ENCODE peak calls at places on chromosomes 16 and 17, in four cellular contexts. One of them, this sample, is unnamed. For H3K36me3, the result is how much of the 10 kb centered on the place peaks cover.

GRCh38 chr17:77332034-77332971 is 191.5 kb downstream of the SEC14L1 start:
- DNase-seq in GM06990: no peak
- DNase-seq in IMR-90: no peak
- DNase-seq in BE2C: no peak
- DNase-seq in this sample: no peak

GRCh38 chr17:81646869-81647600 is 9.3 kb downstream of the PDE6G start:
- DNase-seq in GM06990: no peak
- DNase-seq in IMR-90: no peak
- DNase-seq in BE2C: no peak
- DNase-seq in this sample: no peak

GRCh38 chr17:61366715-61367413 is 32.8 kb upstream of the TBX2 start:
- DNase-seq in GM06990: no peak
- DNase-seq in IMR-90: no peak
- DNase-seq in BE2C: peak
- DNase-seq in this sample: no peak

GRCh38 chr17:39916918-39917317 is 1.5 kb downstream of the GSDMB start:
- DNase-seq in GM06990: no peak
- DNase-seq in IMR-90: peak
- DNase-seq in BE2C: no peak
- DNase-seq in this sample: no peak

GRCh38 chr17:52537368-52537767 is 378.9 kb upstream of the CA10 start:
- DNase-seq in GM06990: no peak
- DNase-seq in IMR-90: no peak
- DNase-seq in BE2C: no peak
- DNase-seq in this sample: no peak

GRCh38 chr16:86202267-86202666 is 303.3 kb downstream of the IRF8 start:
- DNase-seq in GM06990: no peak
- DNase-seq in IMR-90: no peak
- DNase-seq in BE2C: no peak
- DNase-seq in this sample: no peak

GRCh38 chr16:28192811-28193529 is 18.8 kb downstream of the XPO6 start:
- DNase-seq in GM06990: peak
- DNase-seq in IMR-90: no peak
- DNase-seq in BE2C: no peak
- DNase-seq in this sample: no peak

GRCh38 chr16:16048904-16049582 is 99.6 kb downstream of the ABCC1 start:
- DNase-seq in GM06990: no peak
- DNase-seq in IMR-90: no peak
- DNase-seq in BE2C: peak
- DNase-seq in this sample: no peak

GRCh38 chr17:17978481-17979424 is 6.1 kb downstream of the DRC3 start:
- DNase-seq in GM06990: no peak
- DNase-seq in IMR-90: no peak
- DNase-seq in BE2C: no peak
- DNase-seq in this sample: no peak

GRCh38 chr16:71777329-71777728 is 31.3 kb downstream of the AP1G1 start:
- DNase-seq in GM06990: no peak
- DNase-seq in IMR-90: no peak
- DNase-seq in BE2C: no peak
- DNase-seq in this sample: no peak

GRCh38 chr17:45700171-45701090 is 83.7 kb upstream of the CRHR1 start:
- DNase-seq in GM06990: no peak
- DNase-seq in IMR-90: no peak
- DNase-seq in BE2C: no peak
- DNase-seq in this sample: no peak

GRCh38 chr16:30065112-30065942 is at the start of gene ALDOA:
- DNase-seq in GM06990: peak
- DNase-seq in IMR-90: peak
- DNase-seq in BE2C: peak
- DNase-seq in this sample: peak

GRCh38 chr16:4385789-4386451 is 14.3 kb downstream of the VASN start:
- DNase-seq in GM06990: no peak
- DNase-seq in IMR-90: no peak
- DNase-seq in BE2C: no peak
- DNase-seq in this sample: no peak

GRCh38 chr17:42520540-42520951 is 15.5 kb upstream of the NAGLU start:
- DNase-seq in GM06990: no peak
- DNase-seq in IMR-90: no peak
- DNase-seq in BE2C: peak
- DNase-seq in this sample: no peak

GRCh38 chr17:80475949-80476876 is at the start of gene NPTX1:
- DNase-seq in GM06990: no peak
- DNase-seq in IMR-90: no peak
- DNase-seq in BE2C: no peak
- DNase-seq in this sample: no peak

GRCh38 chr17:68437979-68438877 is 19.1 kb downstream of the WIPI1 start:
- DNase-seq in GM06990: no peak
- DNase-seq in IMR-90: peak
- DNase-seq in BE2C: no peak
- DNase-seq in this sample: no peak

GRCh38 chr17:47732399-47733046 is 513 bp upstream of the TBX21 start:
- DNase-seq in GM06990: no peak
- DNase-seq in IMR-90: no peak
- DNase-seq in BE2C: no peak
- DNase-seq in this sample: no peak

GRCh38 chr17:1412185-1413110 is 12.4 kb upstream of the YWHAE start:
- DNase-seq in GM06990: no peak
- DNase-seq in IMR-90: no peak
- DNase-seq in BE2C: no peak
- DNase-seq in this sample: no peak

GRCh38 chr17:50863221-50863843 is 2.8 kb downstream of the TOB1 start:
- DNase-seq in GM06990: no peak
- DNase-seq in IMR-90: no peak
- DNase-seq in BE2C: peak
- DNase-seq in this sample: no peak

GRCh38 chr16:47448830-47449575 is 11.9 kb downstream of the ITFG1 start:
- DNase-seq in GM06990: no peak
- DNase-seq in IMR-90: no peak
- DNase-seq in BE2C: no peak
- DNase-seq in this sample: no peak

GRCh38 chr16:66189951-66190350 is 176.5 kb upstream of the CDH5 start:
- DNase-seq in GM06990: no peak
- DNase-seq in IMR-90: peak
- DNase-seq in BE2C: no peak
- DNase-seq in this sample: peak

GRCh38 chr16:80606221-80606766 is 65.5 kb downstream of the DYNLRB2 start:
- DNase-seq in GM06990: no peak
- DNase-seq in IMR-90: no peak
- DNase-seq in BE2C: no peak
- DNase-seq in this sample: no peak

GRCh38 chr16:54507091-54507490 is 220.5 kb upstream of the IRX3 start:
- DNase-seq in GM06990: no peak
- DNase-seq in IMR-90: no peak
- DNase-seq in BE2C: no peak
- DNase-seq in this sample: no peak

GRCh38 chr17:55201609-55201932 is 63.2 kb upstream of the HLF start:
- DNase-seq in GM06990: no peak
- DNase-seq in IMR-90: no peak
- DNase-seq in BE2C: no peak
- DNase-seq in this sample: no peak

GRCh38 chr16:1457489-1458245 is 13.3 kb upstream of the CCDC154 start:
- DNase-seq in GM06990: no peak
- DNase-seq in IMR-90: no peak
- DNase-seq in BE2C: no peak
- DNase-seq in this sample: no peak

GRCh38 chr17:31490991-31491793 is 99.7 kb downstream of the RAB11FIP4 start:
- DNase-seq in GM06990: peak
- DNase-seq in IMR-90: no peak
- DNase-seq in BE2C: no peak
- DNase-seq in this sample: no peak

GRCh38 chr17:83193336-83194188 is 114.2 kb downstream of the METRNL start:
- DNase-seq in GM06990: no peak
- DNase-seq in IMR-90: no peak
- DNase-seq in BE2C: no peak
- DNase-seq in this sample: peak

GRCh38 chr16:4116328-4117249 is at the start of gene ADCY9:
- DNase-seq in GM06990: peak
- DNase-seq in IMR-90: peak
- DNase-seq in BE2C: peak
- DNase-seq in this sample: peak

GRCh38 chr17:50931003-50931878 is 65.1 kb upstream of the TOB1 start:
- DNase-seq in GM06990: peak
- DNase-seq in IMR-90: peak
- DNase-seq in BE2C: peak
- DNase-seq in this sample: peak

GRCh38 chr16:23803591-23804123 is 32.1 kb upstream of the PRKCB start:
- DNase-seq in GM06990: peak
- DNase-seq in IMR-90: peak
- DNase-seq in BE2C: peak
- DNase-seq in this sample: no peak

GRCh38 chr17:58684003-58684402 is 7.8 kb downstream of the TEX14 start:
- DNase-seq in GM06990: no peak
- DNase-seq in IMR-90: no peak
- DNase-seq in BE2C: no peak
- DNase-seq in this sample: no peak

GRCh38 chr16:2485811-2486507 is 11.0 kb downstream of the TBC1D24 start:
- DNase-seq in GM06990: no peak
- DNase-seq in IMR-90: no peak
- DNase-seq in BE2C: no peak
- DNase-seq in this sample: no peak

GRCh38 chr17:7712111-7712771 is 5.3 kb upstream of the DNAH2 start:
- DNase-seq in GM06990: no peak
- DNase-seq in IMR-90: no peak
- DNase-seq in BE2C: no peak
- DNase-seq in this sample: no peak

GRCh38 chr17:7710341-7710740 is 5.3 kb downstream of the EFNB3 start:
- DNase-seq in GM06990: no peak
- DNase-seq in IMR-90: no peak
- DNase-seq in BE2C: no peak
- DNase-seq in this sample: no peak

GRCh38 chr17:7709031-7709430 is 4.0 kb downstream of the EFNB3 start:
- DNase-seq in GM06990: no peak
- DNase-seq in IMR-90: no peak
- DNase-seq in BE2C: no peak
- DNase-seq in this sample: no peak

GRCh38 chr17:7713782-7714181 is 3.8 kb upstream of the DNAH2 start:
- DNase-seq in GM06990: no peak
- DNase-seq in IMR-90: no peak
- DNase-seq in BE2C: no peak
- DNase-seq in this sample: no peak

DNA sequence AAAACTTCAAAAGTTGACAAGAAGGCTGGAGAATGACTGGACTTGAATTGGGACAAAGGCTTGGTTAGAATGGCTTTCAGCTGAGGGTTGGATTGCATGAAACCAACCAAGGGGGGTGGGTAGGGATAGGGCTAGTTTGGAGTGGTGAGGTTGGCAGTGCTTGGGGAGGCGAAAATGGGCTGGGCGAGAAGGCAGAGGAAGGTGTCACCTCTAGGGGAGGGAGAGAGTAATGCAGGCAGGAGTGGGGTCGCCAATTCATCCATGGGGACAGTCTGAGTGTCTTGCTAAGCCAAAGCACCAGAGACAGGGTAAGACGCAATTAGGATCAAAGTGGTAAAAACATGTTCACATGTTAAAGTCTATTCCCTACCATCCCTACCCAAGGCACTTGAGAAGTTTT is 6.2 kb upstream of the DNAH2 start:
- DNase-seq in GM06990: no peak
- DNase-seq in IMR-90: no peak
- DNase-seq in BE2C: no peak
- DNase-seq in this sample: no peak
- TF ChIP-seq CTCF in GM06990: peak
- TF ChIP-seq CTCF in IMR-90: no peak
- TF ChIP-seq CTCF in BE2C: peak
- TF ChIP-seq CTCF in this sample: no peak

GRCh38 chr16:87416826-87417471 is 24.8 kb downstream of the MAP1LC3B start:
- DNase-seq in GM06990: no peak
- DNase-seq in IMR-90: peak
- DNase-seq in BE2C: peak
- DNase-seq in this sample: peak

GRCh38 chr16:87414251-87414680 is 22.1 kb downstream of the MAP1LC3B start:
- DNase-seq in GM06990: no peak
- DNase-seq in IMR-90: no peak
- DNase-seq in BE2C: no peak
- DNase-seq in this sample: no peak

GRCh38 chr16:87417511-87417910 is 25.4 kb downstream of the MAP1LC3B start:
- DNase-seq in GM06990: no peak
- DNase-seq in IMR-90: no peak
- DNase-seq in BE2C: no peak
- DNase-seq in this sample: no peak

GRCh38 chr16:87412996-87413421 is 20.9 kb downstream of the MAP1LC3B start:
- DNase-seq in GM06990: no peak
- DNase-seq in IMR-90: no peak
- DNase-seq in BE2C: no peak
- DNase-seq in this sample: no peak

DNA sequence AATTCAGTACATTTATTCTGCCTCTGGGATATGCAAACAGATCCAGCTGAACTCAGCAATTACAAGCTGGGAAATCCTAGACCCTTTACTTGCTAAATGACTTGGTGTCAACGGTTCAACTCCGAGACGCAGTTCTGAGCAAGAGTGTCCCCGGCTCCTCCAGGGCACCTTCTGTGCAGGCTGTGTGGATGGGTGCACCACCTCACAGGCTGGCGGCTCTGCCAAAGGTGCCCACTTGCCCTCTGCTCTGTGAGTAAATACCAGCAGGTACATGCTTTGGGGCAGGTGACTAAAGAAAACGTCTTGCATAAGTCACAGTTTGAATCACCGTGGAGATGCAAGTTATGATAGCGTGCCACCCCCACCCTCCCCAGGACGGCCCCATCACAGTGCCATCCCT is 23.3 kb downstream of the MAP1LC3B start:
- DNase-seq in GM06990: no peak
- DNase-seq in IMR-90: no peak
- DNase-seq in BE2C: no peak
- DNase-seq in this sample: no peak
- H3K36me3 ChIP-seq in GM06990: under half
- H3K36me3 ChIP-seq in IMR-90: half or more
- H3K36me3 ChIP-seq in BE2C: half or more
- H3K36me3 ChIP-seq in this sample: under half

DNA sequence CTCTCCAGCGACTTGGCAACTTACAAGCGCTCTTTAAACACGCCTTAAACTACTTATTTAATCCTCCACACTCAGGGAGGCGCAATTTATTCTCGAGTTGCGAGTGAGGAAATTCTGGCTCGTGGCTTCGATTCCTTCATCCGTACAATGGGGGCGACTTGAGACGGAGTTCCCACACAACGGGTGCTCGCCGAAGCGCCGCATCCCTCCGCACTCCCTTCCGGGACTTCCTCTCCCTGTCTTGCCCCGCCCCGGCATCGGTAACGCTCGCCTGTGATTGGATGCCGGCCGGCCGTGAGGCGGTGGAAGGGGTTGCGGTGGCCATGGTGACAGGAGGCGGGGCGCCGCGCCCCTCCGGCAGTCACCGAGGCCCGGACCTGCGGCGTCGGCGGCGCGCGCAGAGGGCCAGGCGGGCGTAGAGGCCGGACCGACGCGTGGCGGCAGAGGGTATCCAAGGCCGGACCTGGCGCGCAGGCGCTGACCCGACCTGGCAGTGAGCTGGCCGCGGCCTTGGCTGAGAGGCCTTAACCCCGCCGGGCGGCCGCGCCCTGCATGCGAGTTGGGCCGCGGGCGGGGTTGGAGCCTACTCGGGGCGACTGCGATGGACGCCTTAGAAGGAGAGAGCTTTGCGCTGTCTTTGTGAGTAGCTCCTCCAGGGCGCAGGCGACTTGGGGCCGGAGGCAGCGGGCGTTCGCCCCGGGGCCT is at the start of gene ARL2BP:
- DNase-seq in GM06990: peak
- DNase-seq in IMR-90: peak
- DNase-seq in BE2C: peak
- DNase-seq in this sample: peak
- TF ChIP-seq CTCF in GM06990: no peak
- TF ChIP-seq CTCF in IMR-90: no peak
- TF ChIP-seq CTCF in BE2C: no peak
- TF ChIP-seq CTCF in this sample: no peak

GRCh38 chr17:3627768-3628167 is 8.3 kb downstream of the SHPK start:
- DNase-seq in GM06990: no peak
- DNase-seq in IMR-90: no peak
- DNase-seq in BE2C: no peak
- DNase-seq in this sample: no peak
- H3K36me3 ChIP-seq in GM06990: under half
- H3K36me3 ChIP-seq in IMR-90: under half
- H3K36me3 ChIP-seq in BE2C: under half
- H3K36me3 ChIP-seq in this sample: under half

This sample was measured in astrocyte.